ENCODE peak calls at places on chromosomes 1 and 21, in eight cellular contexts. N is suprapubic skin, A is GM12878, P is sigmoid colon, G is stomach, X is HepG2, Q is H1, S is ovary. E is an unnamed sample.

GRCh38 chr1:153929433-153929825 is 6.7 kb upstream of the GATAD2B start:
- DNase-seq in N (no peak), A (no peak), P (no peak), G (no peak), X (no peak), Q (no peak), S (no peak), E (no peak)

GRCh38 chr21:16792155-16792554 is 720.7 kb upstream of the CXADR start:
- DNase-seq in N (no peak), A (no peak), P (no peak), G (no peak), X (no peak), Q (no peak), S (no peak), E (no peak)

GRCh38 chr1:15703562-15703961 is 19.4 kb downstream of the PLEKHM2 start:
- DNase-seq in N (peak; percentile 89), A (no peak), P (peak; percentile 94), G (peak; percentile 60), X (no peak), Q (no peak), S (peak; percentile 92), E (peak; percentile 60)

GRCh38 chr1:23905461-23906025 is 7.6 kb downstream of the CNR2 start:
- DNase-seq in N (no peak), A (no peak), P (no peak), G (no peak), X (no peak), Q (no peak), S (no peak), E (no peak)

GRCh38 chr1:156592158-156592909 is 758 bp downstream of the NAXE start:
- DNase-seq in N (no peak), A (no peak), P (no peak), G (no peak), X (no peak), Q (no peak), S (no peak), E (no peak)

GRCh38 chr1:24415910-24416665 is 486 bp downstream of the NIPAL3 start:
- DNase-seq in N (no peak), A (no peak), P (no peak), G (no peak), X (no peak), Q (no peak), S (no peak), E (no peak)

GRCh38 chr1:44485229-44485932 is 80.3 kb downstream of the RNF220 start:
- DNase-seq in N (no peak), A (no peak), P (no peak), G (no peak), X (no peak), Q (no peak), S (peak; percentile 25), E (no peak)

GRCh38 chr21:28554660-28555475 is 437.8 kb downstream of the LTN1 start:
- DNase-seq in N (no peak), A (no peak), P (no peak), G (no peak), X (no peak), Q (peak; percentile 45), S (no peak), E (no peak)

GRCh38 chr1:203306089-203306969 is 1.0 kb downstream of the BTG2 start:
- DNase-seq in N (peak; percentile 91), A (no peak), P (peak; percentile 95), G (peak; percentile 91), X (peak; percentile 62), Q (no peak), S (peak; percentile 83), E (peak; percentile 92)

GRCh38 chr1:185864889-185865288 is 130.7 kb downstream of the HMCN1 start:
- DNase-seq in N (no peak), A (no peak), P (no peak), G (no peak), X (no peak), Q (no peak), S (no peak), E (no peak)

GRCh38 chr1:244049142-244049968 is 1.7 kb upstream of the ZBTB18 start:
- DNase-seq in N (no peak), A (no peak), P (peak; percentile 71), G (no peak), X (no peak), Q (no peak), S (peak; percentile 45), E (no peak)

GRCh38 chr1:232982238-232982944 is 32.0 kb downstream of the NTPCR start:
- DNase-seq in N (no peak), A (no peak), P (peak; percentile 10), G (peak; percentile 60), X (no peak), Q (no peak), S (no peak), E (no peak)

GRCh38 chr1:6985528-6986276 is 200.4 kb downstream of the CAMTA1 start:
- DNase-seq in N (no peak), A (no peak), P (no peak), G (no peak), X (no peak), Q (no peak), S (no peak), E (no peak)

GRCh38 chr1:31984419-31985347 is 29.0 kb upstream of the KHDRBS1 start:
- DNase-seq in N (no peak), A (no peak), P (no peak), G (no peak), X (no peak), Q (no peak), S (no peak), E (no peak)

GRCh38 chr1:29623501-29623900 is 387.2 kb downstream of the PTPRU start:
- DNase-seq in N (no peak), A (no peak), P (no peak), G (no peak), X (no peak), Q (no peak), S (no peak), E (no peak)

GRCh38 chr1:114033961-114034360 is 54.7 kb downstream of the OLFML3 start:
- DNase-seq in N (no peak), A (no peak), P (no peak), G (no peak), X (no peak), Q (no peak), S (no peak), E (no peak)

GRCh38 chr21:34886554-34887385 is 162.3 kb downstream of the RUNX1 start:
- DNase-seq in N (peak; percentile 72), A (no peak), P (peak; percentile 72), G (no peak), X (no peak), Q (peak; percentile 66), S (peak; percentile 36), E (no peak)

GRCh38 chr1:245500546-245500945 is 345.8 kb downstream of the KIF26B start:
- DNase-seq in N (no peak), A (no peak), P (no peak), G (no peak), X (no peak), Q (no peak), S (no peak), E (no peak)

GRCh38 chr21:31449912-31450535 is 106.0 kb upstream of the TIAM1 start:
- DNase-seq in N (no peak), A (no peak), P (peak; percentile 12), G (no peak), X (no peak), Q (no peak), S (no peak), E (no peak)

GRCh38 chr21:36883532-36884486 is 82.7 kb downstream of the HLCS start:
- DNase-seq in N (no peak), A (no peak), P (no peak), G (no peak), X (no peak), Q (no peak), S (no peak), E (no peak)

DNA sequence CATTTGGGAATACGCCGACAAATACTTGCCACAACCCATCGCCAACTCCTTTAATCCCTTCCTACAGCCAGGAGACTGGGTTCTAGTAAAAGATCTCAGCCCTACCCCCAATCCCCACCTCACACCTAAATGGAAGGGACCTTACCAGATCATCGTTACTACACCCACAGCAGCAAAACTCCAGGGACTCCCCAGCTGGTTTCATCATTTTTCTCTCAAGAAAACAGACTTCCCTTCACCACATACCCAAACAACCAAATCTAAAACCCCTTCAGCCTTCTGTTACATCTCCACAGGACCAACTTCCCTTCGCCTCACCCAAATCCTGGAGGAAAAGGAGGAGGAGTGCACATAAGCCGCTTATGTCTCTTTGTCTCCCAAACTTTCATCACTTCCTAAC is 23.7 kb upstream of the SLC2A5 start:
- DNase-seq in N (no peak), A (no peak), P (no peak), G (no peak), X (no peak), Q (no peak), S (no peak), E (no peak)
- H3K4me3 ChIP-seq in N (no peak overlapping the region), A (no peak overlapping the region), P (no peak overlapping the region), G (no peak overlapping the region), X (no peak overlapping the region), Q (no peak overlapping the region), S (no peak overlapping the region), E (no peak overlapping the region)

DNA sequence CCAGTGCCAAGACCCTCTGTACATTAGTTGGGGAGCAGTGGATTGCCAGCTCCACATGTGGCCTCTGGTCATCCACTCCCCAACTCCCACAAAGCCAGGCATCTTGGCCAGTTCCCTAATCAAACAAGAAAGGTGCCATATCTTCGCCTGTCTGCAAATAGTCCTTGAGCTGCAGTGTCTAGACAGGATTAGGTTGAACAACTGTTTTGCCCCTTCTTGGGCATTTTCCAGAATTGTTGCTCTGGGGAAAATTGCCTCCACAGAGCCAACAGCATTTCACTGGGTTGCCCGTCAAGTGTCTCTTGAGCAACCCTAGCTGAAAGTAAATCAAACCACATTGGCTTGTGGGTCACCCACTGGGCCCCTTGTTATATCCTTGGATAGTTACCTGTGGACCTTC is 109.3 kb downstream of the GDAP2 start:
- DNase-seq in N (no peak), A (no peak), P (no peak), G (no peak), X (no peak), Q (no peak), S (no peak), E (no peak)
- TF ChIP-seq EP300 in N (no peak), A (no peak), P (no peak), G (no peak), X (no peak), Q (no peak), S (no peak), E (no peak)

DNA sequence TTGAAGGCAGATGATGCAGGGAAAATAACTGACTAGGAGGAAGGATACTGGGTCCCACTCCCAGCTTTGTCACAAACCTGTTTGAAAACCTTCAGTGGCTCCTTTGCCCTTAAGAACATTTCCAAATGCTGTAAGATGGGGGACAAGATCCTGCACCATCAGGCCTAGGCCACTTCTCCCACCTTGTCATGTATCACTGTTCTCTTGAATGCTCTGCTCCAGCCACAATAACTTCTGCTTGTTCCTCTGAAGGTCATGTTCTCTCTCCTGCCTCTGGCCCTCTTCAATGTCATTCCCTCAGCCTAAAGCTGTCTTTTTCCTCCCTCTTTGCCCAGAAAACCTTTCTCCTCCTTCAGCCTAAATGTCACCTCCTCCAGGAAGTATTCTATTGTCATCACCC is 119.4 kb upstream of the GRIK3 start:
- DNase-seq in N (no peak), A (no peak), P (no peak), G (no peak), X (no peak), Q (no peak), S (no peak), E (no peak)
- H3K27me3 ChIP-seq in N (peaks cover 19% of the 10 kb centered on the region), A (no peaks in the 10 kb centered on the region), P (no peaks in the 10 kb centered on the region), G (peaks cover 33% of the 10 kb centered on the region), X (peaks cover 1% of the 10 kb centered on the region), Q (no peaks in the 10 kb centered on the region), S (no peaks in the 10 kb centered on the region), E (no peaks in the 10 kb centered on the region)

GRCh38 chr1:86938450-86938849 is 24.0 kb downstream of the HS2ST1 start:
- DNase-seq in N (no peak), A (no peak), P (no peak), G (no peak), X (no peak), Q (no peak), S (no peak), E (no peak)
- H3K4me3 ChIP-seq in N (no peak overlapping the region), A (no peak overlapping the region), P (no peak overlapping the region), G (no peak overlapping the region), X (no peak overlapping the region), Q (no peak overlapping the region), S (no peak overlapping the region), E (no peak overlapping the region)

E was measured in tibial nerve.